ENCODE peak calls at places on chromosomes 4 and X, in eight cellular contexts. One of them, this sample, is unnamed. For H3K4me1, the result is how much of the 10 kb centered on the place peaks cover.

GRCh38 chr4:14345356-14345775 is 656.9 kb upstream of the CPEB2 start:
- DNase-seq in lower lobe of right lung: no peak
- DNase-seq in GM23248: peak
- DNase-seq in aorta: no peak
- DNase-seq in neural progenitor cell: no peak
- DNase-seq in PC-3: peak
- DNase-seq in Peyer's patch: no peak
- DNase-seq in A549: no peak
- DNase-seq in this sample: no peak

GRCh38 chr4:25320374-25321172 is 8.0 kb downstream of the ZCCHC4 start:
- DNase-seq in lower lobe of right lung: no peak
- DNase-seq in GM23248: peak
- DNase-seq in aorta: no peak
- DNase-seq in neural progenitor cell: no peak
- DNase-seq in PC-3: peak
- DNase-seq in Peyer's patch: no peak
- DNase-seq in A549: peak
- DNase-seq in this sample: no peak

GRCh38 chrX:45849261-45849660 is 648.6 kb upstream of the DIPK2B start:
- DNase-seq in lower lobe of right lung: no peak
- DNase-seq in GM23248: peak
- DNase-seq in aorta: no peak
- DNase-seq in neural progenitor cell: peak
- DNase-seq in PC-3: peak
- DNase-seq in Peyer's patch: no peak
- DNase-seq in A549: peak
- DNase-seq in this sample: peak

GRCh38 chr4:1012031-1012739 is 759 bp downstream of the FGFRL1 start:
- DNase-seq in lower lobe of right lung: peak
- DNase-seq in GM23248: peak
- DNase-seq in aorta: no peak
- DNase-seq in neural progenitor cell: peak
- DNase-seq in PC-3: peak
- DNase-seq in Peyer's patch: peak
- DNase-seq in A549: peak
- DNase-seq in this sample: peak

GRCh38 chr4:40949701-40950100 is 199.9 kb downstream of the NSUN7 start:
- DNase-seq in lower lobe of right lung: no peak
- DNase-seq in GM23248: no peak
- DNase-seq in aorta: no peak
- DNase-seq in neural progenitor cell: no peak
- DNase-seq in PC-3: no peak
- DNase-seq in Peyer's patch: no peak
- DNase-seq in A549: no peak
- DNase-seq in this sample: no peak

GRCh38 chrX:43836435-43837184 is 45.6 kb downstream of the MAOB start:
- DNase-seq in lower lobe of right lung: no peak
- DNase-seq in GM23248: peak
- DNase-seq in aorta: no peak
- DNase-seq in neural progenitor cell: peak
- DNase-seq in PC-3: peak
- DNase-seq in Peyer's patch: no peak
- DNase-seq in A549: peak
- DNase-seq in this sample: no peak

GRCh38 chr4:111937368-111937767 is 207.9 kb upstream of the FAM241A start:
- DNase-seq in lower lobe of right lung: no peak
- DNase-seq in GM23248: peak
- DNase-seq in aorta: no peak
- DNase-seq in neural progenitor cell: peak
- DNase-seq in PC-3: peak
- DNase-seq in Peyer's patch: no peak
- DNase-seq in A549: peak
- DNase-seq in this sample: no peak

GRCh38 chr4:98293089-98293887 is 32.1 kb downstream of the RAP1GDS1 start:
- DNase-seq in lower lobe of right lung: no peak
- DNase-seq in GM23248: no peak
- DNase-seq in aorta: no peak
- DNase-seq in neural progenitor cell: no peak
- DNase-seq in PC-3: no peak
- DNase-seq in Peyer's patch: no peak
- DNase-seq in A549: no peak
- DNase-seq in this sample: no peak

GRCh38 chrX:39491548-39492297 is 606.0 kb downstream of the BCOR start:
- DNase-seq in lower lobe of right lung: no peak
- DNase-seq in GM23248: no peak
- DNase-seq in aorta: no peak
- DNase-seq in neural progenitor cell: no peak
- DNase-seq in PC-3: no peak
- DNase-seq in Peyer's patch: peak
- DNase-seq in A549: no peak
- DNase-seq in this sample: peak

GRCh38 chr4:5206391-5206790 is 155.1 kb downstream of the STK32B start:
- DNase-seq in lower lobe of right lung: no peak
- DNase-seq in GM23248: peak
- DNase-seq in aorta: no peak
- DNase-seq in neural progenitor cell: no peak
- DNase-seq in PC-3: peak
- DNase-seq in Peyer's patch: no peak
- DNase-seq in A549: peak
- DNase-seq in this sample: no peak

GRCh38 chr4:4356106-4357041 is 30.5 kb upstream of the NSG1 start:
- DNase-seq in lower lobe of right lung: no peak
- DNase-seq in GM23248: no peak
- DNase-seq in aorta: no peak
- DNase-seq in neural progenitor cell: no peak
- DNase-seq in PC-3: no peak
- DNase-seq in Peyer's patch: no peak
- DNase-seq in A549: no peak
- DNase-seq in this sample: no peak

GRCh38 chr4:80266267-80266901 is at the start of gene FGF5:
- DNase-seq in lower lobe of right lung: peak
- DNase-seq in GM23248: peak
- DNase-seq in aorta: peak
- DNase-seq in neural progenitor cell: peak
- DNase-seq in PC-3: peak
- DNase-seq in Peyer's patch: no peak
- DNase-seq in A549: no peak
- DNase-seq in this sample: no peak

GRCh38 chrX:150502979-150503897 is 65.2 kb upstream of the MTM1 start:
- DNase-seq in lower lobe of right lung: no peak
- DNase-seq in GM23248: no peak
- DNase-seq in aorta: no peak
- DNase-seq in neural progenitor cell: no peak
- DNase-seq in PC-3: no peak
- DNase-seq in Peyer's patch: no peak
- DNase-seq in A549: no peak
- DNase-seq in this sample: no peak

GRCh38 chr4:188434686-188435085 is 295.4 kb downstream of the TRIML1 start:
- DNase-seq in lower lobe of right lung: no peak
- DNase-seq in GM23248: no peak
- DNase-seq in aorta: no peak
- DNase-seq in neural progenitor cell: no peak
- DNase-seq in PC-3: no peak
- DNase-seq in Peyer's patch: no peak
- DNase-seq in A549: no peak
- DNase-seq in this sample: no peak
- H3K4me1 ChIP-seq in lower lobe of right lung: under half
- H3K4me1 ChIP-seq in GM23248: under half
- H3K4me1 ChIP-seq in aorta: under half
- H3K4me1 ChIP-seq in neural progenitor cell: under half
- H3K4me1 ChIP-seq in PC-3: under half
- H3K4me1 ChIP-seq in Peyer's patch: under half
- H3K4me1 ChIP-seq in A549: under half
- H3K4me1 ChIP-seq in this sample: under half

GRCh38 chr4:108366716-108367115 is 198.0 kb upstream of the LEF1 start:
- DNase-seq in lower lobe of right lung: no peak
- DNase-seq in GM23248: no peak
- DNase-seq in aorta: no peak
- DNase-seq in neural progenitor cell: no peak
- DNase-seq in PC-3: no peak
- DNase-seq in Peyer's patch: no peak
- DNase-seq in A549: no peak
- DNase-seq in this sample: no peak
- H3K4me1 ChIP-seq in lower lobe of right lung: under half
- H3K4me1 ChIP-seq in GM23248: under half
- H3K4me1 ChIP-seq in aorta: under half
- H3K4me1 ChIP-seq in neural progenitor cell: under half
- H3K4me1 ChIP-seq in PC-3: under half
- H3K4me1 ChIP-seq in Peyer's patch: under half
- H3K4me1 ChIP-seq in A549: under half
- H3K4me1 ChIP-seq in this sample: under half

DNA sequence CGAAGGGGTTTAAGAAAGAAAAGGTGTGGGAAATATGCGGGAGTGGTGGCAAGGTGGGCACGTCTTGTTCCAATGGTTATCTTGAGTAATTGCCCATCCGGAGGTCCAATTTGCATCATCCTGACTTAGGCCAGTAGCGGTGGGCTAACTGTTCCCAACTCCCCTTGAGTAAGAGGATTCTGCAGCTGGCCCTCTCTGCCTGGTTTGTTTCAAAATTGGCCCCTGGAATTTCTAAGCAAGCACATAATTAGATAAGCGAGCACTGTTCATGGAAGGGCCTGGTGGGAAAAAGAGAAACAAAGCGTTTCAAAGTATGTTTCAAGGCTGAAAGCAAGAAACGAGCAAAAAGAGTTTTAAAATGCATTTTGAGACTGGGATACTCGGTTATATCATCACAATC is 198.2 kb downstream of the CEP135 start:
- DNase-seq in lower lobe of right lung: no peak
- DNase-seq in GM23248: no peak
- DNase-seq in aorta: no peak
- DNase-seq in neural progenitor cell: no peak
- DNase-seq in PC-3: no peak
- DNase-seq in Peyer's patch: no peak
- DNase-seq in A549: no peak
- DNase-seq in this sample: no peak
- H3K4me1 ChIP-seq in lower lobe of right lung: under half
- H3K4me1 ChIP-seq in GM23248: under half
- H3K4me1 ChIP-seq in aorta: under half
- H3K4me1 ChIP-seq in neural progenitor cell: under half
- H3K4me1 ChIP-seq in PC-3: under half
- H3K4me1 ChIP-seq in Peyer's patch: under half
- H3K4me1 ChIP-seq in A549: under half
- H3K4me1 ChIP-seq in this sample: under half

GRCh38 chr4:6270691-6271121 is 1.1 kb downstream of the WFS1 start:
- DNase-seq in lower lobe of right lung: peak
- DNase-seq in GM23248: peak
- DNase-seq in aorta: peak
- DNase-seq in neural progenitor cell: no peak
- DNase-seq in PC-3: peak
- DNase-seq in Peyer's patch: peak
- DNase-seq in A549: no peak
- DNase-seq in this sample: no peak
- H3K4me1 ChIP-seq in lower lobe of right lung: half or more
- H3K4me1 ChIP-seq in GM23248: under half
- H3K4me1 ChIP-seq in aorta: under half
- H3K4me1 ChIP-seq in neural progenitor cell: under half
- H3K4me1 ChIP-seq in PC-3: under half
- H3K4me1 ChIP-seq in Peyer's patch: under half
- H3K4me1 ChIP-seq in A549: under half
- H3K4me1 ChIP-seq in this sample: under half

GRCh38 chr4:103012594-103012993 is 6.9 kb downstream of the SLC9B1 start:
- DNase-seq in lower lobe of right lung: no peak
- DNase-seq in GM23248: peak
- DNase-seq in aorta: no peak
- DNase-seq in neural progenitor cell: no peak
- DNase-seq in PC-3: no peak
- DNase-seq in Peyer's patch: no peak
- DNase-seq in A549: no peak
- DNase-seq in this sample: no peak
- H3K4me1 ChIP-seq in lower lobe of right lung: under half
- H3K4me1 ChIP-seq in GM23248: under half
- H3K4me1 ChIP-seq in aorta: under half
- H3K4me1 ChIP-seq in neural progenitor cell: under half
- H3K4me1 ChIP-seq in PC-3: under half
- H3K4me1 ChIP-seq in Peyer's patch: under half
- H3K4me1 ChIP-seq in A549: under half
- H3K4me1 ChIP-seq in this sample: under half

DNA sequence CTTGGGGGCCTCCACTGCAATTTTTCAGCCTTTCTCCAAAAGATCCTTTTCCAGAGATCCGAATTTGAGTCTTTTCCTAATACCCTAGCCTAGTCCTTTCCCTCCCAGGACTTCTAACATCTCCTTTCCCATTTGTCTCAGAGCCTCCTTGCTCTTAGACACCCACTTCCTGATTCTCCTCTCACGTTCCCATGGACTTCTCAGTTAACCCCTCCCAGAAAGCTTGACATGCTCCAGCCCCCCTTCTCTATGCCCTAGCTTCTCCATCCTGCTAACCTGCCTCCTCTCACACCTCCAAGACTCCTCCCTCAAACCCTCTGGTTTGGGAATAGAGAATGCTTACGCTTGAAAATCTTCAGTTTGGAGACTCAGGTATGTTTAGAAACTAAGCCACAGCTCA is 2.5 kb downstream of the UBA1 start:
- DNase-seq in lower lobe of right lung: no peak
- DNase-seq in GM23248: no peak
- DNase-seq in aorta: no peak
- DNase-seq in neural progenitor cell: no peak
- DNase-seq in PC-3: no peak
- DNase-seq in Peyer's patch: no peak
- DNase-seq in A549: no peak
- DNase-seq in this sample: no peak
- H3K4me1 ChIP-seq in lower lobe of right lung: under half
- H3K4me1 ChIP-seq in GM23248: under half
- H3K4me1 ChIP-seq in aorta: under half
- H3K4me1 ChIP-seq in neural progenitor cell: under half
- H3K4me1 ChIP-seq in PC-3: half or more
- H3K4me1 ChIP-seq in Peyer's patch: under half
- H3K4me1 ChIP-seq in A549: half or more
- H3K4me1 ChIP-seq in this sample: half or more

This sample was measured in CD4-positive, alpha-beta memory T cell.